ENCODE peak calls at places on chromosomes 3 and 15, in four cellular contexts. T, F, J and E are unnamed samples.

GRCh38 chr3:88076712-88077111 is 17.7 kb downstream of the ZNF654 start:
- DNase-seq in F (no peak), T (no peak), J (no peak), E (no peak)

GRCh38 chr3:38731522-38731921 is 82.0 kb upstream of the SCN5A start:
- DNase-seq in J (no peak), F (no peak), T (no peak), E (no peak)

GRCh38 chr15:65611888-65612615 is 1.1 kb upstream of the INTS14 start:
- DNase-seq in T (no peak), J (no peak), F (peak), E (no peak)

GRCh38 chr3:152267831-152268500 is 763 bp upstream of the MBNL1 start:
- DNase-seq in F (no peak), T (no peak), J (no peak), E (no peak)

GRCh38 chr3:61948699-61949305 is 387.4 kb downstream of the PTPRG start:
- DNase-seq in T (no peak), J (no peak), F (no peak), E (no peak)

GRCh38 chr3:127628788-127629456 is at the start of gene PODXL2:
- DNase-seq in J (peak), F (peak), T (peak), E (peak)

GRCh38 chr15:36940636-36941285 is 159.6 kb downstream of the MEIS2 start:
- DNase-seq in F (no peak), T (no peak), J (no peak), E (no peak)

GRCh38 chr3:171173732-171174131 is 147.2 kb upstream of the SLC2A2 start:
- DNase-seq in J (no peak), T (peak), F (no peak), E (peak)

GRCh38 chr3:158420654-158421396 is 150.2 kb upstream of the MLF1 start:
- DNase-seq in J (no peak), T (no peak), F (no peak), E (no peak)

GRCh38 chr3:193677734-193678133 is 84.7 kb downstream of the OPA1 start:
- DNase-seq in T (no peak), F (no peak), J (no peak), E (no peak)

GRCh38 chr15:91948001-91948608 is 94.6 kb downstream of the SLCO3A1 start:
- DNase-seq in F (no peak), J (no peak), T (no peak), E (no peak)

GRCh38 chr15:58761010-58761388 is 10.1 kb upstream of the MINDY2 start:
- DNase-seq in T (no peak), J (no peak), F (no peak), E (no peak)

GRCh38 chr15:66734961-66735908 is 33.2 kb downstream of the SMAD6 start:
- DNase-seq in T (peak), F (no peak), J (no peak), E (no peak)

GRCh38 chr15:101386006-101386405 is 91.0 kb upstream of the SNRPA1 start:
- DNase-seq in J (no peak), F (no peak), T (no peak), E (no peak)

GRCh38 chr3:10278501-10278900 is 14.2 kb downstream of the GHRL start:
- DNase-seq in J (no peak), T (no peak), F (no peak), E (no peak)

GRCh38 chr3:132652640-132653270 is 6.9 kb downstream of the ACAD11 start:
- DNase-seq in T (no peak), F (no peak), J (no peak), E (no peak)

GRCh38 chr3:190122198-190122771 is 1.6 kb upstream of the P3H2 start:
- DNase-seq in T (no peak), J (no peak), F (no peak), E (no peak)

GRCh38 chr3:187265461-187265955 is 26.0 kb downstream of the MASP1 start:
- DNase-seq in J (no peak), F (no peak), T (peak), E (no peak)

GRCh38 chr3:40387895-40388254 is 891 bp downstream of the ENTPD3 start:
- DNase-seq in J (no peak), F (no peak), T (no peak), E (no peak)

GRCh38 chr3:37922721-37923575 is 61.3 kb downstream of the CTDSPL start:
- DNase-seq in J (no peak), T (no peak), F (no peak), E (peak)

GRCh38 chr15:63599401-63600000 is 2.3 kb downstream of the FBXL22 start:
- DNase-seq in J (peak), F (peak), T (peak), E (peak)

GRCh38 chr3:151327571-151328198 is 1.7 kb downstream of the P2RY13 start:
- DNase-seq in J (no peak), F (no peak), T (no peak), E (no peak)

GRCh38 chr3:129461461-129462146 is 21.6 kb downstream of the IFT122 start:
- DNase-seq in J (no peak), F (no peak), T (peak), E (no peak)

GRCh38 chr3:186322761-186323160 is 39.3 kb downstream of the DGKG start:
- DNase-seq in J (no peak), T (no peak), F (no peak), E (no peak)

GRCh38 chr3:48155122-48155521 is 33.1 kb downstream of the CDC25A start:
- DNase-seq in T (no peak), F (no peak), J (no peak), E (no peak)

GRCh38 chr15:66405605-66406004 is 18.9 kb downstream of the MAP2K1 start:
- DNase-seq in F (no peak), T (no peak), J (no peak), E (no peak)

GRCh38 chr3:172193436-172193835 is 154.1 kb downstream of the FNDC3B start:
- DNase-seq in T (no peak), F (no peak), J (no peak), E (no peak)

GRCh38 chr3:38541800-38542199 is 45.7 kb downstream of the EXOG start:
- DNase-seq in T (peak), F (no peak), J (no peak), E (no peak)

GRCh38 chr3:17175187-17175839 is 290.6 kb downstream of the PLCL2 start:
- DNase-seq in F (no peak), J (no peak), T (no peak), E (peak)

GRCh38 chr3:189838291-189838690 is 207.1 kb downstream of the TP63 start:
- DNase-seq in F (no peak), J (no peak), T (no peak), E (no peak)

GRCh38 chr15:57611938-57612337 is 20.2 kb downstream of the MYZAP start:
- DNase-seq in F (no peak), T (no peak), J (peak), E (peak)

GRCh38 chr15:85854345-85855097 is 59.8 kb upstream of the KLHL25 start:
- DNase-seq in J (no peak), T (no peak), F (peak), E (peak)

GRCh38 chr3:190120161-190121060 is at the start of gene P3H2:
- DNase-seq in F (peak), J (peak), T (peak), E (peak)

GRCh38 chr3:32592696-32593353 is 22.2 kb upstream of the DYNC1LI1 start:
- DNase-seq in F (no peak), J (no peak), T (no peak), E (no peak)

GRCh38 chr15:60444289-60444912 is 34.5 kb downstream of the ICE2 start:
- DNase-seq in F (no peak), T (no peak), J (no peak), E (no peak)

GRCh38 chr3:121490161-121490560 is 55.6 kb downstream of the POLQ start:
- DNase-seq in T (no peak), F (no peak), J (no peak), E (no peak)

GRCh38 chr3:53725308-53725995 is 120.8 kb downstream of the CHDH start:
- DNase-seq in T (no peak), J (no peak), F (no peak), E (no peak)

GRCh38 chr3:159783780-159784747 is 204.6 kb upstream of the IL12A start:
- DNase-seq in J (no peak), F (no peak), T (no peak), E (no peak)

GRCh38 chr3:45838466-45838865 is 3.5 kb downstream of the LZTFL1 start:
- DNase-seq in T (no peak), J (no peak), F (no peak), E (no peak)
- H3K27ac ChIP-seq in T (no peak), J (no peak), F (no peak), E (no peak)

GRCh38 chr15:56244811-56245576 is 1.3 kb upstream of the RFX7 start:
- DNase-seq in J (peak), T (peak), F (peak), E (peak)
- H3K27ac ChIP-seq in J (no peak), T (peak), F (no peak), E (peak)

GRCh38 chr15:68807249-68807648 is 13.4 kb downstream of the ANP32A start:
- DNase-seq in F (no peak), J (no peak), T (no peak), E (peak)
- H3K27ac ChIP-seq in F (no peak), J (no peak), T (peak), E (no peak)

GRCh38 chr3:197259096-197259495 is 39.3 kb downstream of the DLG1 start:
- DNase-seq in J (no peak), F (no peak), T (no peak), E (no peak)

GRCh38 chr3:197256104-197256503 is 42.3 kb downstream of the DLG1 start:
- DNase-seq in J (no peak), F (no peak), T (no peak), E (no peak)

GRCh38 chr3:197257711-197258110 is 40.7 kb downstream of the DLG1 start:
- DNase-seq in J (no peak), F (no peak), T (no peak), E (no peak)

GRCh38 chr3:197258168-197258755 is 40.1 kb downstream of the DLG1 start:
- DNase-seq in F (no peak), J (no peak), T (no peak), E (no peak)

DNA sequence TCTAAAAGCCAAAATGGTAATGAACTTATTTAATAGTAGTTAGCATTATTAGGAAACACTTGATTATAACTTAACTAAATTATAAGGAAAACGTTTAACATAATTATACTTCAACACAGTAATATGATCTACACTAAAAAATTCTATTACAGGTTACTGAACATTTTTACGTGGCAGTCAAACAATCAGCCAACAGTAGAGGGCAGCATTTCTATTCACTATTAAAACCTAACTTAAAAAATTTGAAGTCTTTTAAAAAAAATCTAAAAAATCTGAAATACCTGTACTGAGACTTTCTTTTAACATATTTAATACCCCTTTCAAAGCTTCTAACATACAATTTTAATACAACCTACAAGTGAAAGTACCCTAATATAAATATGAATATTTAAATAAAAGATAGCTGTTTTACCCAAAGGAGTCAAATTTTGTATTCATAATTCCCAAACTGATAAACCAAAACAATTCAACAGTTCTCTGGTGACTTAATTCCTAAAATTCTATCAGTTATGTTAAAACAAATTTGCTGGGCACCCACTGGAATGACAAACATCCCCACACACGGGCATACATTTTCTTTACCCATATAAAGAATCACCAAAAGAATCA is 41.5 kb downstream of the DLG1 start:
- DNase-seq in J (no peak), T (no peak), F (no peak), E (peak)
- H3K27ac ChIP-seq in J (no peak), T (no peak), F (no peak), E (no peak)

DNA sequence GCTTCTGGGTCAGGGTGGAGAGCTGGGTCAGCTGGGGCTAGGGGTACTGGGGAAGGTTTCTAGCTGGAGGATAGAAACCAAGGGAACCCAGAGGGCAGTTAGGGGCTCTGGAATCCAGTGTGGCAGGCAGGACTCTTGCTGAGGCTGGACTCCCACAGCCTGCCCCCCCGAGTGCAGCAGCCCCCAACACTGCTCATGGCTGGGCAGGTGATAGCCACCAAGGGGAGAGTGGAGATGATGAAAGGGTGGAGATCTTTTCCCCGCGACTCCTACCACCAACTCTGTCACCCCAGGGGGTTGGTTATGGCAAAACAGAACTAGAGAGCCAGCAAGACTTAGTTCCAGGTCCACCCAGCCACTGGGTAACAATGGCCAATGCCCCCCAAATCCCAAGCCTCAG is 16.9 kb upstream of the LINGO1 start:
- DNase-seq in F (no peak), T (no peak), J (no peak), E (no peak)
- H3K27ac ChIP-seq in F (no peak), T (no peak), J (no peak), E (no peak)

GRCh38 chr15:75530169-75530568 is 48.9 kb downstream of the PTPN9 start:
- DNase-seq in F (no peak), T (no peak), J (no peak), E (no peak)
- H3K27ac ChIP-seq in F (no peak), T (no peak), J (no peak), E (no peak)